ENCODE peak calls at places on chromosome 15, in eight cellular contexts. I, P, X, O, F, T, C and B are unnamed samples.

GRCh38 chr15:75694241-75695182 is 18.1 kb downstream of the CSPG4 start:
- DNase-seq in I (no peak), P (peak), X (no peak), O (peak), F (peak), T (peak), C (no peak), B (peak)

GRCh38 chr15:70503073-70503745 is 260.1 kb downstream of the UACA start:
- DNase-seq in I (no peak), P (no peak), X (no peak), O (no peak), F (no peak), T (no peak), C (peak), B (no peak)

GRCh38 chr15:83747050-83747717 is 93.3 kb downstream of the ADAMTSL3 start:
- DNase-seq in I (no peak), P (peak), X (no peak), O (peak), F (no peak), T (no peak), C (no peak), B (peak)

GRCh38 chr15:86877171-86877631 is 797.5 kb downstream of the AGBL1 start:
- DNase-seq in I (no peak), P (no peak), X (no peak), O (no peak), F (no peak), T (no peak), C (no peak), B (no peak)

GRCh38 chr15:40843183-40843884 is 514 bp upstream of the SPINT1 start:
- DNase-seq in I (no peak), P (no peak), X (no peak), O (no peak), F (no peak), T (no peak), C (no peak), B (no peak)

GRCh38 chr15:34851007-34851406 is 55.7 kb upstream of the ACTC1 start:
- DNase-seq in I (no peak), P (no peak), X (no peak), O (no peak), F (no peak), T (no peak), C (no peak), B (no peak)

GRCh38 chr15:93987068-93987467 is 244.3 kb upstream of the MCTP2 start:
- DNase-seq in I (peak), P (no peak), X (no peak), O (no peak), F (no peak), T (no peak), C (no peak), B (no peak)

GRCh38 chr15:41292521-41292920 is 39.9 kb downstream of the OIP5 start:
- DNase-seq in I (no peak), P (no peak), X (no peak), O (no peak), F (no peak), T (no peak), C (no peak), B (no peak)

GRCh38 chr15:62392411-62392810 is 227.3 kb upstream of the C2CD4B start:
- DNase-seq in I (no peak), P (peak), X (no peak), O (peak), F (no peak), T (no peak), C (no peak), B (peak)

GRCh38 chr15:24886538-24886937 is 68.2 kb upstream of the SNRPN start:
- DNase-seq in I (no peak), P (no peak), X (no peak), O (no peak), F (no peak), T (no peak), C (no peak), B (no peak)

GRCh38 chr15:84391191-84391590 is 155.6 kb downstream of the GOLGA6L4 start:
- DNase-seq in I (no peak), P (no peak), X (no peak), O (no peak), F (no peak), T (no peak), C (no peak), B (no peak)

GRCh38 chr15:31372635-31373091 is 46.0 kb downstream of the KLF13 start:
- DNase-seq in I (no peak), P (peak), X (no peak), O (peak), F (no peak), T (peak), C (no peak), B (peak)

GRCh38 chr15:60580650-60581415 is 101.9 kb upstream of the ICE2 start:
- DNase-seq in I (no peak), P (peak), X (peak), O (no peak), F (no peak), T (no peak), C (no peak), B (no peak)

GRCh38 chr15:49495993-49496747 is 73.1 kb downstream of the FGF7 start:
- DNase-seq in I (no peak), P (peak), X (no peak), O (no peak), F (no peak), T (no peak), C (no peak), B (peak)